ENCODE peak calls at places on chromosomes 6 and 20, in six cellular contexts. H is astrocyte of the spinal cord; U is AG10803; Y is CD4-positive, alpha-beta T cell; J is stimulated activated CD8-positive, alpha-beta memory T cell treated with anti-CD3 and anti-CD28 coated beads, Interleukin-7, amount 100 ng/mL, for 1 hour; X is D341Med. W is an unnamed sample.

GRCh38 chr6:159969204-159969912 is 476 bp downstream of the IGF2R start:
- DNase-seq in U (peak), X (peak), Y (no peak), J (no peak), H (peak), W (no peak)

GRCh38 chr6:73513496-73513854 is 7.4 kb downstream of the EEF1A1 start:
- DNase-seq in X (no peak), Y (no peak), H (no peak), J (no peak), U (no peak), W (no peak)

GRCh38 chr6:12296255-12296573 is 6.1 kb downstream of the EDN1 start:
- DNase-seq in U (peak), J (no peak), Y (no peak), X (no peak), H (peak), W (no peak)

GRCh38 chr6:157229219-157229607 is 94.1 kb downstream of the TMEM242 start:
- DNase-seq in H (no peak), J (no peak), Y (no peak), X (no peak), U (no peak), W (peak)

GRCh38 chr6:53903357-53903756 is 108.6 kb downstream of the LRRC1 start:
- DNase-seq in J (no peak), Y (no peak), X (no peak), H (no peak), U (no peak), W (no peak)

GRCh38 chr6:105374010-105374420 is 28.9 kb downstream of the PREP start:
- DNase-seq in J (no peak), X (no peak), U (peak), H (peak), Y (no peak), W (no peak)

GRCh38 chr6:43766964-43767461 is 3.0 kb upstream of the VEGFA start:
- DNase-seq in J (no peak), H (no peak), U (no peak), Y (no peak), X (no peak), W (no peak)

GRCh38 chr6:94645191-94645590 is 932.1 kb upstream of the MANEA start:
- DNase-seq in Y (no peak), U (no peak), X (peak), J (no peak), H (no peak), W (no peak)

GRCh38 chr6:137811121-137811911 is 55.7 kb upstream of the TNFAIP3 start:
- DNase-seq in J (peak), H (peak), X (no peak), Y (peak), U (peak), W (peak)

GRCh38 chr6:106300944-106301343 is 24.6 kb downstream of the ATG5 start:
- DNase-seq in J (no peak), X (peak), Y (no peak), U (peak), H (peak), W (no peak)

GRCh38 chr20:25007491-25008305 is 15.1 kb upstream of the APMAP start:
- DNase-seq in H (no peak), Y (no peak), X (no peak), U (no peak), J (no peak), W (no peak)

GRCh38 chr6:150079604-150080003 is 10.7 kb upstream of the ULBP3 start:
- DNase-seq in U (no peak), J (no peak), Y (no peak), X (no peak), H (peak), W (no peak)

GRCh38 chr6:43290905-43291355 is 7.1 kb upstream of the SLC22A7 start:
- DNase-seq in H (no peak), U (no peak), X (no peak), Y (no peak), J (no peak), W (no peak)

GRCh38 chr20:57619053-57619831 is 984 bp downstream of the ZBP1 start:
- DNase-seq in J (no peak), X (no peak), U (no peak), H (no peak), Y (peak), W (peak)

GRCh38 chr6:128600397-128600951 is 80.1 kb upstream of the PTPRK start:
- DNase-seq in J (no peak), U (peak), H (peak), Y (no peak), X (no peak), W (no peak)

GRCh38 chr6:158817298-158818007 is 1.7 kb downstream of the EZR start:
- DNase-seq in J (no peak), U (peak), H (peak), Y (peak), X (peak), W (no peak)

GRCh38 chr20:59425572-59425971 is 125.2 kb downstream of the EDN3 start:
- DNase-seq in H (no peak), J (no peak), Y (no peak), U (no peak), X (no peak), W (no peak)

W was measured in CD14-positive monocyte.